ENCODE peak calls at places on chromosome 16, in four cellular contexts. T is SJCRH30; M is OCI-LY7; X is effector memory CD4-positive, alpha-beta T cell. S is an unnamed sample.

GRCh38 chr16:11182381-11182780 is 73.6 kb downstream of the SOCS1 start:
- DNase-seq in T (no peak), M (no peak), X (no peak), S (no peak)

GRCh38 chr16:85652431-85653221 is 36.1 kb downstream of the GINS2 start:
- DNase-seq in T (peak; percentile 75), M (peak; percentile 12), X (no peak), S (peak; percentile 88)

GRCh38 chr16:58377932-58378331 is 14.3 kb upstream of the GINS3 start:
- DNase-seq in T (no peak), M (no peak), X (no peak), S (no peak)

GRCh38 chr16:3413730-3414379 is 12.8 kb downstream of the ZNF174 start:
- DNase-seq in T (peak; percentile 33), M (no peak), X (no peak), S (no peak)

GRCh38 chr16:84052071-84052622 is 9.6 kb upstream of the SLC38A8 start:
- DNase-seq in T (no peak), M (no peak), X (no peak), S (no peak)

GRCh38 chr16:72241930-72242329 is 70.0 kb upstream of the PMFBP1 start:
- DNase-seq in T (no peak), M (peak; percentile 2), X (no peak), S (peak; percentile 42)

GRCh38 chr16:2841606-2842339 is 11.7 kb downstream of the ZG16B start:
- DNase-seq in T (no peak), M (no peak), X (no peak), S (no peak)

GRCh38 chr16:23274968-23275367 is 27.1 kb upstream of the SCNN1B start:
- DNase-seq in T (no peak), M (no peak), X (no peak), S (peak; percentile 14)

GRCh38 chr16:72470541-72470940 is 298.6 kb upstream of the PMFBP1 start:
- DNase-seq in T (no peak), M (no peak), X (no peak), S (no peak)

GRCh38 chr16:49639739-49640388 is 216.0 kb downstream of the ZNF423 start:
- DNase-seq in T (peak; percentile 81), M (no peak), X (no peak), S (no peak)

GRCh38 chr16:1510272-1510671 is 17.1 kb downstream of the TELO2 start:
- DNase-seq in T (no peak), M (no peak), X (no peak), S (no peak)
- H3K27ac ChIP-seq in T (no peak overlapping the region), M (no peak overlapping the region), X (no peak overlapping the region), S (no peak overlapping the region)

DNA sequence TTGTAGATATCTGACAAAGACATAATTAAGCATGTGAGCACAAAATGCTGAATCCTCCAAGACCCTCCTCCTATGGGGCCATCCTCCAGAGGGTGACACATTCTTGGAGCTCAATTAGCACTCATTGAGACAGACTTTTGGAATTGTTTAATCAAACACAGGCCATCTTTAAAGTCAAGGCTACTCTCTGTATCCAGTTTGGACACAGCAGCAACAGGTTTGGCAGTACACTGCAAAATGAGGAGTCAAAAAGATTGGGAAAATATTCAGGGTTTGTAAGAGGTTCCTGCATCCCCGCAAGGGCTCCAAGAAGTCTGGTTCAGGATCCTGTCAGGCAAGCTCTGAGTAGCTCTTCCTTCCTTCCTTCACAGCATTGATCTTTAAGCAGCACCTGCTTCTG is 1.3 kb downstream of the ITFG1 start:
- DNase-seq in T (no peak), M (no peak), X (no peak), S (no peak)
- H3K4me3 ChIP-seq in T (peak overlapping the region; percentile 92), M (peak overlapping the region; percentile 89), X (no peak overlapping the region), S (no peak overlapping the region)

DNA sequence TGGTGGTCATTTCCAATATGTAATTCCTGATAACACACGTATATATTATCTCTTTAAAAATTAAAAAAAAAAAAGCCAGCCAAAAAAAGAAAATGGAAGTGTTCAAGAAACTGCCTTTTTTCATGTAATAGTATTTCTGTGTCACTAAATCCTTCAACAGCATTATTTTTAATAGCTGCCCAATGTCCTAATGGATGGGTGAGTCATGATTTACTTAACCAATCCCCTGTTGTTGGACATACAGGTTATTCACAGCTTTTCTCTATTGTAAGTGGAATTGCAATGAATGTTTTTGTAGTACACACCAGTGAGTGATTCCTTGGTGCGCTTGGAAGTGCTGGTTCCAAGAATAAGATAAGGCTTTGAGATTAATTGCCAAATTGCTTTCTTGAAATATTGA is 124.9 kb downstream of the WWOX start:
- DNase-seq in T (no peak), M (no peak), X (no peak), S (no peak)
- H3K27ac ChIP-seq in T (no peak overlapping the region), M (no peak overlapping the region), X (no peak overlapping the region), S (no peak overlapping the region)

GRCh38 chr16:60641067-60641466 is 1395.2 kb downstream of the CDH8 start:
- DNase-seq in T (no peak), M (no peak), X (no peak), S (no peak)

GRCh38 chr16:60640038-60640437 is 1396.2 kb downstream of the CDH8 start:
- DNase-seq in T (no peak), M (no peak), X (no peak), S (no peak)

GRCh38 chr16:60636117-60636516 is 1400.1 kb downstream of the CDH8 start:
- DNase-seq in T (no peak), M (no peak), X (no peak), S (no peak)
- H3K4me3 ChIP-seq in T (no peak overlapping the region), M (no peak overlapping the region), X (no peak overlapping the region), S (no peak overlapping the region)

GRCh38 chr16:67000384-67001158 is 12.2 kb downstream of the CES4A start:
- DNase-seq in T (peak; percentile 24), M (peak; percentile 48), X (peak; percentile 52), S (peak; percentile 74)
- H3K27ac ChIP-seq in T (no peak overlapping the region), M (no peak overlapping the region), X (peak overlapping the region; percentile 42), S (no peak overlapping the region)

DNA sequence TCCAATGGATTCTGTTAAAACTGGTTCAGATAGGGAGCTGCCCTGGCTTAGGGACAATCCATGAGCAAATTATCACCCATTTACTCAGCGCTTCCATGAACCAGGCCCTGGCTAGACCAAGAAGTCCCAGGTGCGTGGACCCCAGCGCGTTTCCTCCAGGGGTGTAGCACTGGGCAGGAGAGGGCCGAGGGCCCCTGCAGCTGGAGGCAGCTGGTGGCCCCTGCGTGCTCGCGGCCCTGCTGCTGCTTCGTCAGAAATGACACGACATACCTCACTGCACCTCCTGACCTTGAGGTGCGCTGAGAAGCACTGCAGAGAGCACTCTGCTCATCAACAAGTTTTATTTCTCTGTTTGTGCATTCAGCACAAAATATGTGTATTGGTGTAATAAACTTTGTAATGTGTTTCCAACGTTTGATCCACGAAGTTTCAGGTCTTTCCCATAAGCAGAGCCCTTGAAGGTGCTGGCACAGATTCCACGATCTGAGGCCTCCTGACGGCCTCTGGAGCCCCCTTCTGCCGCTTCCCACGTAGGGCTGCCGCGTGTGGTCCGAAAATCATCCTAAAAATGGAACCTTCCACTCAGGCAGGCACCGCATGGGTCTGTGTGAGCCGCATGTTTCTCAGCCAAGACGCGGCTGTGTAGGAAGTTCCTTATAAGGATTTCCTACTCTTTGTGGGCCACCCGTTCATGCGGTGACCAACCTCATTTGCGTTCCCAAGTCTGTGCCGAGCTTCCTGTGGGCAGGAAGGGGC is 50.8 kb upstream of the ZCCHC14 start:
- DNase-seq in T (no peak), M (peak; percentile 14), X (no peak), S (no peak)
- H3K4me3 ChIP-seq in T (no peak overlapping the region), M (no peak overlapping the region), X (no peak overlapping the region), S (no peak overlapping the region)

DNA sequence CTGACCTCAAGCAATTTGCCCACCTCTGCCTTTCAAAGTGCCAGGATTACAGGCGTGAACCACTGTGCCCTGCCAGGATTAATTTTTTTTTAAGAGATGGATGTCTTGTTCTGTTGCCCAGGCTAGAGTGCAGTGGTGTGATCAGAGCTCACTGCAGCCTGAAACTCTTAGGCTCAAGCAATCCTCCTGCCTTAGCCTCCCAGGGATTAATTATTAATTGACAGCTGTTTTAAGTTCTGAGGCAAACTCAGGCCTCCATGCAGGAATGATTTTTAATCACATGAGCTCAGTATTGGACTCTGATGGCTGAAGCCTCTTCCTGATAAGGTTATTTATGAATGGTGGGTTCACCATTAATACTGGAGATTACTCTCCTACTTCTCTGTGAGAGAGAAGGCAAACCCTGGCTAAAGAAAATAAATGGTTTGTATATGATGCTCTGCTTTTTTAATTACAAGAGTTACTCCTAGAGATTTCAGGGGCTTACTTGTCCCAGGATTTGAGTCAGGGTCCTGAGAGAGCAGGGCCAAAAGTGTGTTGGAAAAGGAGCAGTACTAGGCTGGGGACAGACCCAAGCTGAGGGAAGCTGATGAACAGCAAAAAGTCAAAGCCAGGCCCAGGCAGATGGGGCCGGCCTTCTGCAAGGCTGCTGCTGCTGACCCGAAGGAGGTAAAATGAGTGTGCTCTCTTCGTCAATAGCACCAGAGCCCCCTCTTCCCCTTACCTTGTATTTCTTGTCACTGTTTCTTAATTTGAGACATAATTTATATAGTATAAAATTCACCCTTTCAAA is 56.9 kb upstream of the HAS3 start:
- DNase-seq in T (no peak), M (no peak), X (no peak), S (peak; percentile 19)
- H3K27ac ChIP-seq in T (no peak overlapping the region), M (no peak overlapping the region), X (no peak overlapping the region), S (no peak overlapping the region)

DNA sequence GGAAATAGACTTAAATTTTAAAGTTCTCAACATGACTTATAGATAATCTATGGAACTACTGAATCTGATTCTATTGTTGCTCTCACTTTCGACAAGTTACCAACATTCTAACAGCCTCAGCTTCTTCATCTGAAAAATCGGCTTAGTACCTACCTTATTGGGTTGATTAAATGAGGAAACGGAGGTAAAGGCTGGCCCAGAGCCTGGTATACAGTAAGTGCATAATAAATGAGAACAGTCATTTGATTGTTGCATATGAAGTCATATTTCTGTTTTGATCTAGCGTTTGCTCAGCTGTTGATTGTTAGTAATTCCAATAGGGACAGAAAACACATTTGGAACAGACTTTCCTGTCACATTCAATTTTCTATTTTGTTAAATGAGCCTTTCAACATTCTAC is 4.6 kb downstream of the VPS35L start:
- DNase-seq in T (no peak), M (no peak), X (no peak), S (no peak)
- H3K4me3 ChIP-seq in T (no peak overlapping the region), M (no peak overlapping the region), X (no peak overlapping the region), S (no peak overlapping the region)